ENCODE peak calls at places on chromosomes 5 and 9, in four cellular contexts. A is ascending aorta, K is GM12891, Z is NCI-H69. R is an unnamed sample.
A peak's percentile ranks its signal among the peaks of the same experiment; 100 is the strongest.

GRCh38 chr9:137191691-137192447 is 3.4 kb downstream of the SSNA1 start:
- DNase-seq in A (no peak), K (no peak), Z (no peak), R (no peak)

GRCh38 chr5:173474881-173475287 is 141.6 kb downstream of the BOD1 start:
- DNase-seq in A (no peak), K (no peak), Z (no peak), R (no peak)

GRCh38 chr9:89177021-89177400 is 1.6 kb downstream of the SHC3 start:
- DNase-seq in A (no peak), K (no peak), Z (no peak), R (no peak)

GRCh38 chr5:137734962-137735530 is 843 bp downstream of the KLHL3 start:
- DNase-seq in A (no peak), K (no peak), Z (peak; percentile 84), R (no peak)

GRCh38 chr9:81619353-81620008 is 69.9 kb downstream of the TLE1 start:
- DNase-seq in A (no peak), K (no peak), Z (peak; percentile 38), R (no peak)

GRCh38 chr5:127813633-127814171 is 110.5 kb downstream of the CCDC192 start:
- DNase-seq in A (no peak), K (no peak), Z (no peak), R (no peak)

GRCh38 chr9:97515662-97516061 is 14.2 kb downstream of the TMOD1 start:
- DNase-seq in A (peak; percentile 5), K (no peak), Z (no peak), R (no peak)

GRCh38 chr9:68418259-68418845 is 61.9 kb downstream of the PGM5 start:
- DNase-seq in A (no peak), K (no peak), Z (no peak), R (no peak)

GRCh38 chr5:176653401-176653800 is 6.1 kb downstream of the TSPAN17 start:
- DNase-seq in A (no peak), K (no peak), Z (no peak), R (no peak)

GRCh38 chr5:36414869-36415282 is 113.2 kb upstream of the RANBP3L start:
- DNase-seq in A (no peak), K (no peak), Z (peak; percentile 53), R (no peak)

GRCh38 chr5:50583621-50584020 is 82.8 kb upstream of the PARP8 start:
- DNase-seq in A (no peak), K (no peak), Z (no peak), R (no peak)

GRCh38 chr5:118802335-118802734 is 186.0 kb downstream of the DTWD2 start:
- DNase-seq in A (no peak), K (no peak), Z (no peak), R (no peak)

GRCh38 chr5:159819671-159820411 is 96.4 kb upstream of the ADRA1B start:
- DNase-seq in A (peak; percentile 72), K (no peak), Z (no peak), R (peak; percentile 9)

GRCh38 chr9:107213561-107214028 is 69.5 kb upstream of the RAD23B start:
- DNase-seq in A (no peak), K (no peak), Z (peak; percentile 56), R (no peak)

GRCh38 chr5:88405783-88406182 is 137.1 kb upstream of the TMEM161B start:
- DNase-seq in A (no peak), K (no peak), Z (peak; percentile 79), R (no peak)

GRCh38 chr5:78405820-78406750 is 45.7 kb downstream of the SCAMP1 start:
- DNase-seq in A (no peak), K (no peak), Z (no peak), R (no peak)

GRCh38 chr5:7813576-7813975 is 37.4 kb downstream of the CFAP90 start:
- DNase-seq in A (peak; percentile 24), K (no peak), Z (no peak), R (no peak)

GRCh38 chr5:30930736-30931135 is 262.8 kb upstream of the CDH6 start:
- DNase-seq in A (no peak), K (no peak), Z (no peak), R (no peak)

GRCh38 chr9:72210522-72210921 is 61.3 kb downstream of the GDA start:
- DNase-seq in A (no peak), K (no peak), Z (peak; percentile 82), R (no peak)

GRCh38 chr5:159899067-159900049 is 16.9 kb upstream of the ADRA1B start:
- DNase-seq in A (no peak), K (no peak), Z (no peak), R (no peak)

GRCh38 chr5:109102291-109102690 is 307.5 kb downstream of the PJA2 start:
- DNase-seq in A (no peak), K (no peak), Z (no peak), R (no peak)

GRCh38 chr5:113117543-113118110 is 141.0 kb downstream of the DCP2 start:
- DNase-seq in A (no peak), K (no peak), Z (peak; percentile 93), R (no peak)

GRCh38 chr9:127835930-127836586 is 18.4 kb downstream of the ENG start:
- DNase-seq in A (peak; percentile 86), K (no peak), Z (no peak), R (no peak)

GRCh38 chr9:117705386-117705785 is 1.2 kb downstream of the TLR4 start:
- DNase-seq in A (no peak), K (no peak), Z (peak; percentile 38), R (no peak)

GRCh38 chr5:62143268-62144229 is 162.5 kb upstream of the KIF2A start:
- DNase-seq in A (no peak), K (no peak), Z (peak; percentile 79), R (no peak)

GRCh38 chr5:116361171-116361967 is 213.3 kb downstream of the SEMA6A start:
- DNase-seq in A (no peak), K (no peak), Z (peak; percentile 87), R (no peak)